ENCODE peak calls at places on chromosomes 16 and 17, in six cellular contexts. One of them, this sample, is unnamed.
A peak's percentile ranks its signal among the peaks of the same experiment; 100 is the strongest.

GRCh38 chr17:69423450-69423849 is 9.0 kb downstream of the MAP2K6 start:
- DNase-seq in SW 1271: no peak
- DNase-seq in SHP77 treated with DMSO at 0.1 percent for 48 hours: no peak
- DNase-seq in astrocyte of the spinal cord: no peak
- DNase-seq in progenitor cell of endocrine pancreas: no peak
- DNase-seq in stimulated activated CD4-positive, alpha-beta T cell treated with anti-CD3 and anti-CD28 coated beads, Interleukin-4, amount 100 ng/mL, for 24 hours: no peak
- DNase-seq in this sample: peak; percentile 36

GRCh38 chr17:45820052-45820780 is 24.5 kb upstream of the SPPL2C start:
- DNase-seq in SW 1271: no peak
- DNase-seq in SHP77 treated with DMSO at 0.1 percent for 48 hours: no peak
- DNase-seq in astrocyte of the spinal cord: no peak
- DNase-seq in progenitor cell of endocrine pancreas: no peak
- DNase-seq in stimulated activated CD4-positive, alpha-beta T cell treated with anti-CD3 and anti-CD28 coated beads, Interleukin-4, amount 100 ng/mL, for 24 hours: no peak
- DNase-seq in this sample: no peak

GRCh38 chr16:57039148-57039812 is 49.9 kb downstream of the NLRC5 start:
- DNase-seq in SW 1271: peak; percentile 6
- DNase-seq in SHP77 treated with DMSO at 0.1 percent for 48 hours: no peak
- DNase-seq in astrocyte of the spinal cord: peak; percentile 78
- DNase-seq in progenitor cell of endocrine pancreas: no peak
- DNase-seq in stimulated activated CD4-positive, alpha-beta T cell treated with anti-CD3 and anti-CD28 coated beads, Interleukin-4, amount 100 ng/mL, for 24 hours: peak; percentile 26
- DNase-seq in this sample: peak; percentile 94

GRCh38 chr16:4698321-4699029 is 5.1 kb downstream of the NUDT16L1 start:
- DNase-seq in SW 1271: no peak
- DNase-seq in SHP77 treated with DMSO at 0.1 percent for 48 hours: no peak
- DNase-seq in astrocyte of the spinal cord: no peak
- DNase-seq in progenitor cell of endocrine pancreas: no peak
- DNase-seq in stimulated activated CD4-positive, alpha-beta T cell treated with anti-CD3 and anti-CD28 coated beads, Interleukin-4, amount 100 ng/mL, for 24 hours: no peak
- DNase-seq in this sample: no peak

GRCh38 chr16:609316-609715 is 19.4 kb downstream of the RAB40C start:
- DNase-seq in SW 1271: no peak
- DNase-seq in SHP77 treated with DMSO at 0.1 percent for 48 hours: no peak
- DNase-seq in astrocyte of the spinal cord: no peak
- DNase-seq in progenitor cell of endocrine pancreas: no peak
- DNase-seq in stimulated activated CD4-positive, alpha-beta T cell treated with anti-CD3 and anti-CD28 coated beads, Interleukin-4, amount 100 ng/mL, for 24 hours: no peak
- DNase-seq in this sample: no peak

GRCh38 chr17:76485569-76485968 is 15.7 kb downstream of the RHBDF2 start:
- DNase-seq in SW 1271: no peak
- DNase-seq in SHP77 treated with DMSO at 0.1 percent for 48 hours: peak; percentile 64
- DNase-seq in astrocyte of the spinal cord: no peak
- DNase-seq in progenitor cell of endocrine pancreas: no peak
- DNase-seq in stimulated activated CD4-positive, alpha-beta T cell treated with anti-CD3 and anti-CD28 coated beads, Interleukin-4, amount 100 ng/mL, for 24 hours: no peak
- DNase-seq in this sample: no peak

GRCh38 chr17:41382396-41382795 is 290 bp upstream of the KRT34 start:
- DNase-seq in SW 1271: no peak
- DNase-seq in SHP77 treated with DMSO at 0.1 percent for 48 hours: no peak
- DNase-seq in astrocyte of the spinal cord: no peak
- DNase-seq in progenitor cell of endocrine pancreas: no peak
- DNase-seq in stimulated activated CD4-positive, alpha-beta T cell treated with anti-CD3 and anti-CD28 coated beads, Interleukin-4, amount 100 ng/mL, for 24 hours: no peak
- DNase-seq in this sample: peak; percentile 67

GRCh38 chr17:2814499-2815341 is 18.5 kb downstream of the RAP1GAP2 start:
- DNase-seq in SW 1271: no peak
- DNase-seq in SHP77 treated with DMSO at 0.1 percent for 48 hours: no peak
- DNase-seq in astrocyte of the spinal cord: no peak
- DNase-seq in progenitor cell of endocrine pancreas: no peak
- DNase-seq in stimulated activated CD4-positive, alpha-beta T cell treated with anti-CD3 and anti-CD28 coated beads, Interleukin-4, amount 100 ng/mL, for 24 hours: peak; percentile 88
- DNase-seq in this sample: no peak

GRCh38 chr16:56999409-57000270 is 10.3 kb downstream of the NLRC5 start:
- DNase-seq in SW 1271: no peak
- DNase-seq in SHP77 treated with DMSO at 0.1 percent for 48 hours: no peak
- DNase-seq in astrocyte of the spinal cord: no peak
- DNase-seq in progenitor cell of endocrine pancreas: no peak
- DNase-seq in stimulated activated CD4-positive, alpha-beta T cell treated with anti-CD3 and anti-CD28 coated beads, Interleukin-4, amount 100 ng/mL, for 24 hours: peak; percentile 43
- DNase-seq in this sample: no peak

GRCh38 chr16:11543676-11544393 is 42.9 kb downstream of the LITAF start:
- DNase-seq in SW 1271: no peak
- DNase-seq in SHP77 treated with DMSO at 0.1 percent for 48 hours: no peak
- DNase-seq in astrocyte of the spinal cord: no peak
- DNase-seq in progenitor cell of endocrine pancreas: no peak
- DNase-seq in stimulated activated CD4-positive, alpha-beta T cell treated with anti-CD3 and anti-CD28 coated beads, Interleukin-4, amount 100 ng/mL, for 24 hours: no peak
- DNase-seq in this sample: no peak

GRCh38 chr16:51328708-51329107 is 177.6 kb upstream of the SALL1 start:
- DNase-seq in SW 1271: no peak
- DNase-seq in SHP77 treated with DMSO at 0.1 percent for 48 hours: no peak
- DNase-seq in astrocyte of the spinal cord: no peak
- DNase-seq in progenitor cell of endocrine pancreas: no peak
- DNase-seq in stimulated activated CD4-positive, alpha-beta T cell treated with anti-CD3 and anti-CD28 coated beads, Interleukin-4, amount 100 ng/mL, for 24 hours: no peak
- DNase-seq in this sample: no peak